ENCODE peak calls at places on chromosome 17, in ten cellular contexts. I is K562, Z is endothelial cell of umbilical vein, G is heart right ventricle, Q is astrocyte of the cerebellum, V is AG04450, X is IMR-90, N is HFF-Myc, Y is fibroblast of villous mesenchyme, K is cardiac muscle cell. D is an unnamed sample.

GRCh38 chr17:62680541-62681052 is 53.1 kb downstream of the MRC2 start:
- DNase-seq in I (no peak), Z (no peak), G (no peak), Q (no peak), V (no peak), X (no peak), N (no peak), Y (no peak), K (no peak), D (no peak)

GRCh38 chr17:45429338-45430005 is 3.2 kb downstream of the ARHGAP27 start:
- DNase-seq in I (no peak), Z (no peak), G (no peak), Q (no peak), V (no peak), X (no peak), N (no peak), Y (no peak), K (no peak), D (peak)

GRCh38 chr17:53032861-53033271 is 789.9 kb upstream of the KIF2B start:
- DNase-seq in I (no peak), Z (peak), G (peak), Q (peak), V (no peak), X (peak), N (no peak), Y (no peak), K (peak), D (peak)

GRCh38 chr17:233473-233941 is 52.1 kb upstream of the DOC2B start:
- DNase-seq in I (no peak), Z (no peak), G (peak), Q (no peak), V (no peak), X (no peak), N (no peak), Y (no peak), K (no peak), D (no peak)

GRCh38 chr17:36899250-36900129 is 37.8 kb upstream of the LHX1 start:
- DNase-seq in I (no peak), Z (no peak), G (no peak), Q (no peak), V (no peak), X (no peak), N (no peak), Y (no peak), K (no peak), D (peak)

GRCh38 chr17:57203076-57203475 is 53.2 kb upstream of the MSI2 start:
- DNase-seq in I (no peak), Z (no peak), G (no peak), Q (no peak), V (no peak), X (no peak), N (no peak), Y (no peak), K (no peak), D (no peak)

GRCh38 chr17:52170963-52171572 is 12.6 kb upstream of the CA10 start:
- DNase-seq in I (no peak), Z (no peak), G (no peak), Q (no peak), V (no peak), X (no peak), N (no peak), Y (no peak), K (peak), D (peak)

GRCh38 chr17:55642741-55643140 is 79.9 kb downstream of the TMEM100 start:
- DNase-seq in I (no peak), Z (no peak), G (no peak), Q (peak), V (no peak), X (no peak), N (no peak), Y (no peak), K (no peak), D (no peak)

GRCh38 chr17:60535382-60536279 is 9.6 kb upstream of the APPBP2 start:
- DNase-seq in I (no peak), Z (no peak), G (no peak), Q (no peak), V (peak), X (peak), N (peak), Y (peak), K (no peak), D (no peak)

GRCh38 chr17:19928299-19928698 is 49.3 kb downstream of the AKAP10 start:
- DNase-seq in I (no peak), Z (no peak), G (no peak), Q (no peak), V (no peak), X (peak), N (no peak), Y (peak), K (peak), D (no peak)

GRCh38 chr17:2828396-2829038 is 32.3 kb downstream of the RAP1GAP2 start:
- DNase-seq in I (peak), Z (peak), G (peak), Q (no peak), V (no peak), X (peak), N (peak), Y (peak), K (peak), D (peak)

GRCh38 chr17:72732893-72733618 is 359.4 kb downstream of the SLC39A11 start:
- DNase-seq in I (no peak), Z (no peak), G (no peak), Q (no peak), V (no peak), X (no peak), N (no peak), Y (no peak), K (no peak), D (no peak)

GRCh38 chr17:76682306-76682705 is 28.5 kb downstream of the MXRA7 start:
- DNase-seq in I (peak), Z (no peak), G (peak), Q (peak), V (no peak), X (no peak), N (no peak), Y (peak), K (peak), D (no peak)

GRCh38 chr17:72726936-72727335 is 365.6 kb downstream of the SLC39A11 start:
- DNase-seq in I (no peak), Z (no peak), G (no peak), Q (no peak), V (no peak), X (peak), N (no peak), Y (no peak), K (no peak), D (no peak)

GRCh38 chr17:47220531-47220999 is 11.4 kb downstream of the MYL4 start:
- DNase-seq in I (no peak), Z (no peak), G (no peak), Q (no peak), V (no peak), X (no peak), N (no peak), Y (no peak), K (no peak), D (no peak)

GRCh38 chr17:47222032-47222431 is 12.9 kb downstream of the MYL4 start:
- DNase-seq in I (no peak), Z (no peak), G (no peak), Q (no peak), V (no peak), X (no peak), N (no peak), Y (no peak), K (no peak), D (no peak)

GRCh38 chr17:47223007-47223406 is 13.9 kb downstream of the MYL4 start:
- DNase-seq in I (no peak), Z (peak), G (no peak), Q (no peak), V (no peak), X (no peak), N (no peak), Y (no peak), K (no peak), D (no peak)

GRCh38 chr17:47219621-47220475 is 10.7 kb downstream of the MYL4 start:
- DNase-seq in I (no peak), Z (no peak), G (no peak), Q (no peak), V (no peak), X (no peak), N (no peak), Y (no peak), K (no peak), D (no peak)

GRCh38 chr17:47221154-47221553 is 12.0 kb downstream of the MYL4 start:
- DNase-seq in I (no peak), Z (no peak), G (no peak), Q (no peak), V (no peak), X (no peak), N (no peak), Y (no peak), K (no peak), D (no peak)
- TF ChIP-seq CTCF in I (no peak), Z (no peak), G (no peak), Q (no peak), V (no peak), X (no peak), N (no peak), Y (no peak), K (no peak), D (no peak)

GRCh38 chr17:50096758-50097157 is 1.6 kb downstream of the PDK2 start:
- DNase-seq in I (no peak), Z (no peak), G (no peak), Q (no peak), V (no peak), X (no peak), N (no peak), Y (no peak), K (no peak), D (no peak)
- H3K4me3 ChIP-seq in I (no peak), Z (no peak), G (peak), Q (no peak), V (no peak), X (no peak), N (no peak), Y (no peak), K (no peak), D (no peak)

DNA sequence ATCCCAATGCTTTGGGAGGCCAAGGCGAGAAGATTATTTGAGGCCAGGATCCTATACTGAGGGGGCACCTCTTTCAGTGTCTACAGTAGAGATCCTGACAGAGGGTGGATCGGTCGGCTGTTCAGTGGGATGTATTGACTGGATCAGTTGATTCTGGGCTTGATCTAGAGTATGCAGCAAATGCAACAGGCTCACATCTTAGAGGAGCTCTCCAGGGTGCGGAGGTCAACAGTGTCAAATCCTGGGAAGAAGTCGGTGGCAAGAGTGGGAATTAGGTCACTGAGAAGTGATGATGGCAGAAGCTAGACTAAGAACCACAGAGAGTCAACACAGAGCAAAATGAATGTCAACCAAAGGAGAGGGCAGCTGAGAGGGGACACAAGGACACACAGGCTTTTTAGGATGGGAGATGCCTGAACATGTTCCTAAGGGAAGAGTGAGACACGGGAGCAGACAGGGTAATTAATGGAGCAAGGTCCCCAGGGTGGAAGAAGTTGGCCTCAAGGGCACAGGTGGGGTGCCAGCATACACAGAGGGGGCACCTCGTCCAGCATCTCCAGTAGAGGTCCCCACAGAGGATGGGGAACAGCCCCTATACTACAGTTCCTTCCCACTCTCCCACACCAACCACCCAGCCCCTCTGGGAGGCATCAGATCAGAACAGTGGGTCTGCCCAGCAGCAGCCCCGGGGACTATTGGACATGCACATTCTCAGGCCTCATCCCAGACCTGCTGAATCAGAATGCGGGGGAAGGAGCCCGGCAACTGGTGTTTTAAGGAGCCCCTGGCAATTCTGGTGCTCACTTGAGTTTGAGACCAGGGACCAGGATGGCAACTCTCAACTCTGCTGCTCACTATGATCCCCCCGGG is 10.0 kb upstream of the CYTH1 start:
- DNase-seq in I (no peak), Z (no peak), G (no peak), Q (no peak), V (no peak), X (no peak), N (no peak), Y (no peak), K (no peak), D (no peak)
- TF ChIP-seq CTCF in I (no peak), Z (no peak), G (no peak), Q (no peak), V (no peak), X (no peak), N (no peak), Y (no peak), K (no peak), D (no peak)

DNA sequence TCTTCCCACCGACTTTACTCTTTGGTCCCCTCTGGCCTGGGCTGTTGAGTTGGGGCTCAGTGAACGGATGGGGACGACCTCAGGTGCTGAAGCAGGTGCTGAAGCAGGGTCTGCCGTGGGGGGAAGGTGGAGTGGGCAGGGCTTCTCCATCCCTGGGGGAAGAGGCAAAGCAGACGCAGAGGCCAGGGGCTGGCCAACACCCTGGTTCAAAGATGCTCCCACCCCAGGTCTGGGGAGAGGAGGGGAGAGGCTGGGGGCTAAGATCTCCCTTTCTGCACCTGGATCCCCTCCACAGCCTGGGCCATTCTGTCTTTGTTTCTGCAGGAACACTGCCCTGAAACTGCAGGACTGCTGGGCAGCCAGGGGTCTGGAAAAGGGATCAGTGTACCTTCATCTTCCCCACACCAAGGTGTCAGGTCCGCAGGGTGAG is 22.9 kb downstream of the ALOX12B start:
- DNase-seq in I (no peak), Z (no peak), G (no peak), Q (no peak), V (no peak), X (no peak), N (no peak), Y (no peak), K (no peak), D (no peak)
- H3K4me3 ChIP-seq in I (no peak), Z (no peak), G (no peak), Q (no peak), V (no peak), X (no peak), N (no peak), Y (no peak), K (no peak), D (no peak)

GRCh38 chr17:81222620-81222905 is 202 bp downstream of the CEP131 start:
- DNase-seq in I (no peak), Z (no peak), G (no peak), Q (no peak), V (no peak), X (no peak), N (no peak), Y (no peak), K (no peak), D (no peak)
- TF ChIP-seq CTCF in I (no peak), Z (no peak), G (no peak), Q (no peak), V (no peak), X (no peak), N (no peak), Y (no peak), K (no peak), D (no peak)

GRCh38 chr17:31561469-31562412 is 170.3 kb downstream of the RAB11FIP4 start:
- DNase-seq in I (no peak), Z (peak), G (no peak), Q (no peak), V (no peak), X (peak), N (no peak), Y (peak), K (no peak), D (no peak)
- H3K4me3 ChIP-seq in I (no peak), Z (peak), G (peak), Q (peak), V (peak), X (peak), N (peak), Y (peak), K (no peak), D (no peak)

GRCh38 chr17:64148699-64149098 is 18.8 kb upstream of the ERN1 start:
- DNase-seq in I (no peak), Z (no peak), G (peak), Q (no peak), V (no peak), X (no peak), N (no peak), Y (no peak), K (no peak), D (no peak)
- TF ChIP-seq CTCF in I (no peak), Z (no peak), G (peak), Q (peak), V (no peak), X (no peak), N (no peak), Y (no peak), K (peak), D (no peak)

GRCh38 chr17:17532991-17533390 is 36.8 kb upstream of the RASD1 start:
- DNase-seq in I (no peak), Z (no peak), G (no peak), Q (no peak), V (no peak), X (no peak), N (no peak), Y (no peak), K (no peak), D (no peak)
- H3K4me3 ChIP-seq in I (no peak), Z (no peak), G (no peak), Q (no peak), V (no peak), X (no peak), N (no peak), Y (no peak), K (no peak), D (no peak)

GRCh38 chr17:50682441-50682840 is 25.3 kb downstream of the ANKRD40 start:
- DNase-seq in I (no peak), Z (no peak), G (no peak), Q (no peak), V (no peak), X (no peak), N (no peak), Y (no peak), K (no peak), D (no peak)

GRCh38 chr17:50683434-50684287 is 24.1 kb downstream of the ANKRD40 start:
- DNase-seq in I (no peak), Z (no peak), G (no peak), Q (no peak), V (no peak), X (no peak), N (no peak), Y (no peak), K (no peak), D (no peak)

GRCh38 chr17:50684288-50684611 is 23.5 kb downstream of the ANKRD40 start:
- DNase-seq in I (no peak), Z (no peak), G (no peak), Q (no peak), V (no peak), X (no peak), N (no peak), Y (no peak), K (no peak), D (peak)

GRCh38 chr17:50681260-50682200 is 26.2 kb downstream of the ANKRD40 start:
- DNase-seq in I (peak), Z (peak), G (peak), Q (peak), V (peak), X (peak), N (peak), Y (peak), K (peak), D (peak)

GRCh38 chr17:50682938-50683337 is 24.8 kb downstream of the ANKRD40 start:
- DNase-seq in I (no peak), Z (no peak), G (no peak), Q (no peak), V (no peak), X (no peak), N (no peak), Y (no peak), K (no peak), D (no peak)
- TF ChIP-seq CTCF in I (no peak), Z (no peak), G (no peak), Q (no peak), V (no peak), X (no peak), N (no peak), Y (no peak), K (no peak), D (no peak)

GRCh38 chr17:67753026-67753425 is 35.3 kb downstream of the NOL11 start:
- DNase-seq in I (no peak), Z (no peak), G (no peak), Q (no peak), V (no peak), X (no peak), N (no peak), Y (no peak), K (no peak), D (no peak)
- H3K4me3 ChIP-seq in I (no peak), Z (no peak), G (no peak), Q (no peak), V (no peak), X (no peak), N (no peak), Y (no peak), K (no peak), D (no peak)